ENCODE peak calls at places on chromosomes 11 and 22, in seven cellular contexts. Z, X, P, U, V, I and O are unnamed samples.

GRCh38 chr11:72002841-72003775 is 4.4 kb downstream of the IL18BP start:
- DNase-seq in U (peak; percentile 47), I (no peak), V (no peak), X (no peak), Z (no peak), P (no peak), O (no peak)

GRCh38 chr11:105372214-105372613 is 232.6 kb upstream of the CARD18 start:
- DNase-seq in X (no peak), I (no peak), U (no peak), Z (no peak), P (no peak), V (no peak), O (no peak)

GRCh38 chr11:76824980-76825725 is 35.6 kb upstream of the ACER3 start:
- DNase-seq in U (no peak), P (no peak), Z (no peak), V (no peak), X (no peak), I (no peak), O (no peak)

GRCh38 chr22:35437038-35437437 is 37.1 kb downstream of the MCM5 start:
- DNase-seq in U (peak; percentile 81), I (no peak), Z (no peak), X (no peak), P (no peak), V (no peak), O (no peak)

GRCh38 chr22:47623056-47623739 is 860.7 kb downstream of the TBC1D22A start:
- DNase-seq in I (no peak), X (no peak), P (peak; percentile 28), U (no peak), Z (no peak), V (peak; percentile 77), O (no peak)

GRCh38 chr11:112769170-112769569 is 192.1 kb upstream of the NCAM1 start:
- DNase-seq in U (no peak), X (no peak), I (no peak), P (no peak), V (no peak), Z (no peak), O (no peak)

GRCh38 chr22:24006207-24006913 is 1.1 kb upstream of the GSTT4 start:
- DNase-seq in U (no peak), Z (no peak), X (no peak), P (no peak), I (no peak), V (no peak), O (no peak)

GRCh38 chr22:36343070-36343719 is 44.6 kb downstream of the MYH9 start:
- DNase-seq in I (no peak), X (no peak), Z (no peak), V (no peak), P (no peak), U (no peak), O (no peak)

GRCh38 chr22:17964153-17964552 is 60.2 kb downstream of the MICAL3 start:
- DNase-seq in X (no peak), Z (no peak), U (no peak), I (no peak), P (no peak), V (no peak), O (no peak)

GRCh38 chr22:44357962-44358553 is 45.3 kb upstream of the SHISAL1 start:
- DNase-seq in I (no peak), Z (no peak), P (peak; percentile 91), V (no peak), X (peak; percentile 19), U (no peak), O (no peak)

GRCh38 chr11:70913715-70914231 is 338.6 kb downstream of the SHANK2 start:
- DNase-seq in U (no peak), I (peak; percentile 40), Z (no peak), V (no peak), X (peak; percentile 40), P (peak; percentile 77), O (peak; percentile 52)

GRCh38 chr22:17143826-17144225 is 15.3 kb downstream of the HDHD5 start:
- DNase-seq in Z (no peak), U (no peak), I (no peak), P (no peak), V (no peak), X (no peak), O (no peak)

GRCh38 chr11:107961480-107961879 is 33.2 kb downstream of the RAB39A start:
- DNase-seq in V (no peak), I (no peak), P (no peak), X (no peak), Z (no peak), U (no peak), O (no peak)

GRCh38 chr11:106242723-106243405 is 165.4 kb downstream of the AASDHPPT start:
- DNase-seq in V (no peak), U (no peak), P (no peak), I (no peak), Z (no peak), X (no peak), O (no peak)

GRCh38 chr11:57467508-57468157 is 7.3 kb downstream of the RTN4RL2 start:
- DNase-seq in Z (no peak), X (no peak), I (no peak), U (no peak), V (no peak), P (no peak), O (no peak)

DNA sequence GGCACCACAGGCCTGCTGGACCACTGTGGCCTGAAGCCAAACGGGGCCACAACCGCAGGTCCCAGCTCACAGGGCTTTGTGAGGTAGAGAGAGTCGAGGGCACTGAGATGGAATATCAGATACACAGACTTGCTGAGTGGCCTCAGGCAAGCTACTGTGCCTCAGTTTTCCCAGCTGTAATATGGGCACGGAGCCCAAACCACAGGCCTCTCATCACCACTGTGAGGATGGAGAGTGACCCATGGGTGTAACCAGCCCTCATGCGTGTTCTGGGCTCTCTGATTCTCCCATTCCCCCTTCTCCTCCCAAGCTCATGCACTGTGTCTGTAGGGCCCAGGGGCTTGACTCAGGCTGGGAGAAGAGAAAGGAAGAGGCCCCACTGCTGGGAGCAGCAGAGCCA is 4.2 kb downstream of the UNC93B1 start:
- DNase-seq in X (no peak), U (no peak), P (no peak), I (no peak), Z (no peak), V (no peak), O (no peak)
- TF ChIP-seq POLR2AphosphoS5 in X (no peak), U (no peak), P (no peak), I (no peak), Z (no peak), V (no peak), O (no peak)

GRCh38 chr11:92793189-92793588 is 176.3 kb upstream of the MTNR1B start:
- DNase-seq in V (no peak), P (no peak), Z (no peak), X (no peak), U (no peak), I (no peak), O (no peak)

GRCh38 chr11:92796744-92797143 is 172.7 kb upstream of the MTNR1B start:
- DNase-seq in V (no peak), Z (no peak), U (no peak), X (no peak), P (no peak), I (no peak), O (no peak)

GRCh38 chr11:92794783-92795182 is 174.7 kb upstream of the MTNR1B start:
- DNase-seq in P (no peak), U (no peak), Z (no peak), X (no peak), I (no peak), V (no peak), O (no peak)

GRCh38 chr11:92801685-92802084 is 167.8 kb upstream of the MTNR1B start:
- DNase-seq in V (peak; percentile 83), Z (no peak), P (no peak), X (no peak), I (no peak), U (no peak), O (peak; percentile 6)

DNA sequence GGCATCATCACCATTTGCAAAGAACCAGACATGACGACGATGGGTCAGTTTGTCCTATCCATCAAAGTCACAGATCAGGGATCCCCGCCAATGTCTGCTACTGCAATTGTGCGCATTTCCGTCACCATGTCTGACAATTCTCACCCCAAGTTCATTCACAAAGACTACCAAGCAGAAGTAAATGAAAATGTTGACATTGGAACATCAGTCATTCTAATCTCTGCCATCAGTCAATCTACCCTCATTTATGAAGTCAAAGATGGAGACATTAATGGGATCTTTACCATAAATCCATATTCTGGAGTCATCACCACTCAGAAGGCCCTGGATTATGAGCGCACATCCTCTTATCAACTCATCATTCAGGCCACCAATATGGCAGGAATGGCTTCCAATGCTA is 171.6 kb upstream of the MTNR1B start:
- DNase-seq in I (no peak), P (no peak), U (no peak), Z (no peak), X (no peak), V (no peak), O (no peak)
- TF ChIP-seq EP300 in I (no peak), P (no peak), U (no peak), Z (no peak), X (no peak), V (no peak), O (no peak)

GRCh38 chr11:15765530-15765929 is 590.8 kb downstream of the SOX6 start:
- DNase-seq in X (no peak), Z (no peak), I (no peak), U (no peak), V (no peak), P (no peak), O (no peak)

GRCh38 chr11:15761235-15761634 is 595.1 kb downstream of the SOX6 start:
- DNase-seq in U (no peak), P (no peak), Z (no peak), X (peak; percentile 17), V (no peak), I (no peak), O (no peak)

GRCh38 chr11:15764329-15764728 is 592.0 kb downstream of the SOX6 start:
- DNase-seq in U (no peak), I (no peak), Z (no peak), X (no peak), V (no peak), P (no peak), O (no peak)

GRCh38 chr11:15768321-15768720 is 588.0 kb downstream of the SOX6 start:
- DNase-seq in I (no peak), V (peak; percentile 62), Z (no peak), U (no peak), X (peak; percentile 37), P (no peak), O (no peak)

GRCh38 chr11:15764948-15765347 is 591.4 kb downstream of the SOX6 start:
- DNase-seq in Z (no peak), X (peak; percentile 48), V (peak; percentile 74), U (no peak), P (no peak), I (no peak), O (no peak)
- TF ChIP-seq POLR2A in Z (no peak), X (peak; percentile 53), V (no peak), U (no peak), P (no peak), I (no peak), O (no peak)

DNA sequence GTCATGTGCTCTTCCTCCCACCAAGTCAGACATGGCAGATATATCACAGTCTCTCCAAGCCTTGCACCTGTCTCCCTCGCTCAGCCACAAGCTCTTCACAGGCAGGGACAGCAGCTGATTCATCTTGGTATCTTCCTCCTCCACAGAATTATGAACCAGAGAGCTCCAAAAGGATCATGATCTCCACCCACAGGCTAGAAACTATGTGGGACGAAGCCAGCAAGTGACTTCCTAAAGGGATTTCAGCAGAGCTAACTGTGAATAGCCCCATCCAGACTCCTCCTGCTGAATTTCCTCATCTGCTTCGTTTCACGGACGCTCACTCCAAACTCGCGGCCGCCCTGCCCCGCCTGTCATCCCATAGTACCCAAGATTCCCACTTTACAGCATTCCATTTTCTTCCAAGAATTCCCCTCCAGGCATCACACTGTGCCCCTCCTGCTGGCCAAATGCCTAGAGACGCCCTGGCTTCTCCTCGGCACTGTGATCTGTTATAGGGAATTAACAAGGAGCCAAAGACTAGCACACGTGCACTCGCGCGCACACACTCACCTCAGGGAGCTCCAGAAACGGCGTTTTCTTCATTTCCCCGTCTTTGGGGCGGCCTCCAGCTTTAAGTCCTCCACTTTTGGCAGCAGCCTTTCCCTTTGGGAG is 35.7 kb downstream of the SPATA19 start:
- DNase-seq in I (no peak), P (no peak), U (no peak), Z (no peak), X (no peak), V (no peak), O (no peak)
- TF ChIP-seq POLR2AphosphoS5 in I (no peak), P (no peak), U (no peak), Z (no peak), X (no peak), V (no peak), O (no peak)